ENCODE peak calls at places on chromosomes 16 and 17, in ten cellular contexts. V is heart right ventricle; A is activated T-helper 9 cell treated with anti-CD3 and anti-CD28 coated beads, Interleukin-2, amount 50 U/mL, for 16 hours; I is HEK293T; U is NCI-H187 treated with DMSO at 0.1 percent for 48 hours; H is C1 segment of cervical spinal cord; C is CMK; Y is H54; E is stimulated activated CD8-positive, alpha-beta memory T cell treated with anti-CD3 and anti-CD28 coated beads, Interleukin-15, amount 100 ng/mL, for 24 hours; N is activated T-cell treated with anti-CD3 and anti-CD28 coated beads for 1 hour. Q is an unnamed sample.

GRCh38 chr16:72590179-72590937 is 418.4 kb upstream of the PMFBP1 start:
- DNase-seq in U (no peak), N (no peak), C (no peak), V (no peak), E (no peak), Y (no peak), H (no peak), A (no peak), I (no peak), Q (no peak)

GRCh38 chr16:72311426-72311825 is 139.5 kb upstream of the PMFBP1 start:
- DNase-seq in H (no peak), E (no peak), V (no peak), N (no peak), U (no peak), I (no peak), Y (no peak), C (no peak), A (no peak), Q (no peak)

GRCh38 chr16:30434852-30435251 is 5.0 kb upstream of the DCTPP1 start:
- DNase-seq in C (no peak), Y (no peak), I (no peak), E (no peak), U (no peak), H (no peak), A (peak; percentile 44), N (no peak), V (no peak), Q (no peak)

GRCh38 chr17:78924481-78925151 is 571 bp downstream of the TIMP2 start:
- DNase-seq in U (no peak), C (no peak), N (no peak), Y (no peak), I (peak; percentile 46), H (no peak), E (no peak), V (peak; percentile 45), A (no peak), Q (no peak)

GRCh38 chr17:31754239-31754945 is 104.7 kb downstream of the COPRS start:
- DNase-seq in V (no peak), H (no peak), C (no peak), A (no peak), I (no peak), N (no peak), U (no peak), Y (peak; percentile 62), E (no peak), Q (no peak)

GRCh38 chr16:3748307-3748706 is 31.0 kb upstream of the TRAP1 start:
- DNase-seq in E (no peak), A (no peak), C (no peak), V (no peak), I (no peak), N (no peak), H (no peak), Y (no peak), U (no peak), Q (no peak)

GRCh38 chr16:21218135-21218534 is 6.8 kb upstream of the ZP2 start:
- DNase-seq in H (no peak), U (no peak), N (no peak), C (no peak), A (no peak), I (no peak), Y (no peak), E (no peak), V (no peak), Q (no peak)

GRCh38 chr16:62036807-62037135 is 533 bp upstream of the CDH8 start:
- DNase-seq in I (no peak), U (no peak), E (no peak), H (no peak), Y (no peak), N (no peak), V (no peak), C (no peak), A (no peak), Q (no peak)

GRCh38 chr17:64358261-64358788 is 32.3 kb downstream of the PECAM1 start:
- DNase-seq in C (no peak), V (no peak), E (no peak), U (peak; percentile 82), H (no peak), Y (no peak), N (no peak), A (no peak), I (no peak), Q (no peak)

GRCh38 chr16:67862623-67863583 is 9.9 kb upstream of the EDC4 start:
- DNase-seq in Y (peak; percentile 49), C (no peak), V (peak; percentile 76), U (no peak), I (no peak), A (no peak), N (no peak), H (no peak), E (no peak), Q (peak; percentile 57)

GRCh38 chr17:34226011-34226410 is 29.1 kb upstream of the CCL2 start:
- DNase-seq in E (no peak), H (no peak), Y (no peak), V (no peak), N (no peak), C (no peak), I (no peak), U (no peak), A (no peak), Q (no peak)

GRCh38 chr16:55662641-55663040 is 6.9 kb downstream of the SLC6A2 start:
- DNase-seq in H (no peak), C (no peak), V (no peak), A (no peak), I (no peak), U (no peak), N (no peak), E (no peak), Y (no peak), Q (peak; percentile 32)

GRCh38 chr17:66636111-66636510 is 198.8 kb upstream of the CACNG5 start:
- DNase-seq in I (no peak), V (no peak), U (no peak), Y (peak; percentile 51), E (no peak), N (no peak), A (no peak), H (no peak), C (no peak), Q (no peak)

GRCh38 chr16:74830646-74831045 is 56.0 kb upstream of the FA2H start:
- DNase-seq in U (no peak), E (no peak), N (no peak), H (no peak), C (no peak), V (no peak), I (no peak), A (no peak), Y (no peak), Q (no peak)